ENCODE peak calls at places on chromosomes 2 and 18, in five cellular contexts. C, S, A, Q and W are unnamed samples.

GRCh38 chr18:76378526-76379215 is 116.4 kb downstream of the ZNF516 start:
- DNase-seq in S (no peak), C (no peak), Q (no peak), A (no peak), W (no peak)

GRCh38 chr2:227862741-227863588 is 8.5 kb upstream of the DAW1 start:
- DNase-seq in S (no peak), C (no peak), A (no peak), Q (peak; percentile 55), W (peak; percentile 91)

GRCh38 chr2:26769501-26769850 is 5.4 kb downstream of the SLC35F6 start:
- DNase-seq in A (no peak), C (no peak), S (no peak), Q (no peak), W (no peak)

GRCh38 chr2:111678651-111679050 is 205.3 kb downstream of the ANAPC1 start:
- DNase-seq in S (no peak), A (no peak), Q (no peak), C (no peak), W (no peak)

GRCh38 chr2:108404784-108405397 is 27.1 kb downstream of the SULT1C4 start:
- DNase-seq in Q (no peak), A (no peak), C (no peak), S (no peak), W (no peak)

GRCh38 chr2:190910341-190911136 is 29.9 kb downstream of the GLS start:
- DNase-seq in C (no peak), A (no peak), Q (no peak), S (no peak), W (peak; percentile 48)

GRCh38 chr2:74945783-74946165 is 12.7 kb upstream of the POLE4 start:
- DNase-seq in Q (no peak), S (no peak), A (no peak), C (no peak), W (no peak)

GRCh38 chr2:25418944-25419677 is 77.4 kb upstream of the DNMT3A start:
- DNase-seq in S (no peak), C (no peak), A (no peak), Q (no peak), W (no peak)

GRCh38 chr2:159262904-159263303 is 23.6 kb downstream of the WDSUB1 start:
- DNase-seq in S (no peak), Q (no peak), A (no peak), C (no peak), W (no peak)

GRCh38 chr2:235390108-235390815 is 103.6 kb upstream of the AGAP1 start:
- DNase-seq in C (peak; percentile 66), A (peak; percentile 50), Q (no peak), S (no peak), W (no peak)

GRCh38 chr2:121213386-121213785 is 71.6 kb downstream of the TFCP2L1 start:
- DNase-seq in C (peak; percentile 61), Q (no peak), S (no peak), A (peak; percentile 19), W (no peak)

GRCh38 chr2:232418466-232419244 is 12.0 kb downstream of the ALPG start:
- DNase-seq in A (peak; percentile 68), S (no peak), Q (no peak), C (no peak), W (no peak)

GRCh38 chr2:467892-468630 is 180.2 kb upstream of the ALKAL2 start:
- DNase-seq in C (no peak), S (no peak), Q (no peak), A (no peak), W (no peak)

GRCh38 chr2:173814306-173814705 is 150.9 kb downstream of the SP3 start:
- DNase-seq in Q (no peak), C (no peak), S (no peak), A (no peak), W (no peak)

GRCh38 chr2:54455584-54456525 is at the start of gene SPTBN1:
- DNase-seq in S (peak; percentile 88), A (peak; percentile 91), Q (peak; percentile 83), C (peak; percentile 68), W (no peak)

GRCh38 chr2:145287686-145288085 is 767.8 kb upstream of the ZEB2 start:
- DNase-seq in C (no peak), A (no peak), S (no peak), Q (peak; percentile 12), W (no peak)

GRCh38 chr2:161766334-161766733 is 142.1 kb downstream of the SLC4A10 start:
- DNase-seq in Q (no peak), C (peak; percentile 58), A (no peak), S (no peak), W (no peak)

GRCh38 chr2:160372585-160372984 is 121.0 kb downstream of the RBMS1 start:
- DNase-seq in A (no peak), Q (no peak), S (no peak), C (no peak), W (no peak)

GRCh38 chr2:172333626-172334330 is 93.6 kb upstream of the ITGA6 start:
- DNase-seq in A (no peak), Q (no peak), S (no peak), C (no peak), W (no peak)

GRCh38 chr2:9641641-9642040 is 10.8 kb upstream of the YWHAQ start:
- DNase-seq in A (no peak), S (no peak), Q (no peak), C (no peak), W (no peak)

GRCh38 chr18:74493689-74494088 is 2.5 kb upstream of the CNDP2 start:
- DNase-seq in S (peak; percentile 42), Q (no peak), C (peak; percentile 62), A (no peak), W (no peak)

GRCh38 chr2:43158259-43158880 is 68.0 kb downstream of the ZFP36L2 start:
- DNase-seq in A (peak; percentile 92), Q (peak; percentile 67), S (no peak), C (peak; percentile 83), W (peak; percentile 42)

GRCh38 chr2:74107071-74107470 is 40.6 kb downstream of the BOLA3 start:
- DNase-seq in Q (no peak), C (no peak), A (no peak), S (no peak), W (no peak)

GRCh38 chr18:52288403-52289004 is 51.5 kb upstream of the DCC start:
- DNase-seq in S (peak; percentile 10), A (peak; percentile 51), C (peak; percentile 23), Q (no peak), W (no peak)

GRCh38 chr2:158412206-158412605 is 44.3 kb downstream of the CCDC148 start:
- DNase-seq in Q (no peak), C (no peak), S (no peak), A (no peak), W (peak; percentile 41)

GRCh38 chr18:40902436-40902835 is 1052.6 kb upstream of the PIK3C3 start:
- DNase-seq in C (no peak), Q (no peak), A (no peak), S (no peak), W (no peak)

GRCh38 chr2:124533226-124533954 is 508.3 kb downstream of the CNTNAP5 start:
- DNase-seq in Q (no peak), A (no peak), S (no peak), C (no peak), W (no peak)

GRCh38 chr2:221527759-221528444 is 44.2 kb downstream of the EPHA4 start:
- DNase-seq in S (no peak), C (peak; percentile 69), Q (no peak), A (no peak), W (no peak)

GRCh38 chr2:170812716-170813585 is 3.7 kb upstream of the GAD1 start:
- DNase-seq in S (peak; percentile 73), Q (peak; percentile 75), C (peak; percentile 54), A (no peak), W (peak; percentile 89)

GRCh38 chr2:152126664-152127063 is 27.8 kb upstream of the CACNB4 start:
- DNase-seq in Q (no peak), A (no peak), S (no peak), C (no peak), W (no peak)

GRCh38 chr2:19809206-19809605 is 92.6 kb downstream of the TTC32 start:
- DNase-seq in C (no peak), S (no peak), A (no peak), Q (no peak), W (no peak)

GRCh38 chr2:25976884-25977741 is 5.2 kb downstream of the KIF3C start:
- DNase-seq in A (no peak), S (no peak), Q (no peak), C (no peak), W (no peak)

GRCh38 chr2:150167711-150168110 is 319.8 kb downstream of the RND3 start:
- DNase-seq in Q (no peak), S (no peak), C (no peak), A (no peak), W (peak; percentile 49)

GRCh38 chr2:234291765-234292204 is 205.1 kb downstream of the ARL4C start:
- DNase-seq in C (peak; percentile 46), S (peak; percentile 41), Q (peak; percentile 62), A (no peak), W (peak; percentile 45)

GRCh38 chr2:22359020-22359672 is 1025.8 kb upstream of the KLHL29 start:
- DNase-seq in A (no peak), C (no peak), Q (no peak), S (no peak), W (no peak)

GRCh38 chr2:86358982-86359381 is 21.6 kb upstream of the REEP1 start:
- DNase-seq in Q (no peak), S (no peak), A (no peak), C (no peak), W (no peak)

GRCh38 chr2:202034249-202035088 is 814 bp downstream of the FZD7 start:
- DNase-seq in Q (no peak), S (no peak), A (peak; percentile 61), C (peak; percentile 33), W (no peak)

GRCh38 chr2:122307772-122308171 is 552.3 kb downstream of the TSN start:
- DNase-seq in A (no peak), Q (no peak), S (no peak), C (no peak), W (no peak)

GRCh38 chr2:226690471-226691024 is 109.1 kb downstream of the IRS1 start:
- DNase-seq in C (no peak), Q (no peak), S (no peak), A (no peak), W (no peak)